ENCODE peak calls at places on chromosomes 3 and 15, in nine cellular contexts. One of them, this sample, is unnamed.

GRCh38 chr3:148641712-148642111 is 56.0 kb upstream of the AGTR1 start:
- DNase-seq in SW 1271: no peak
- DNase-seq in amniotic stem cell: no peak
- DNase-seq in adipocyte: no peak
- DNase-seq in stimulated activated CD4-positive, alpha-beta T cell treated with anti-CD3 and anti-CD28 coated beads, Interleukin-15, amount 100 ng/mL, for 1 hour: no peak
- DNase-seq in B cell: no peak
- DNase-seq in central memory CD8-positive, alpha-beta T cell: no peak
- DNase-seq in activated naive CD4-positive, alpha-beta T cell treated with anti-CD3 and anti-CD28 coated beads for 36 hours: no peak
- DNase-seq in activated gamma-delta T cell: no peak
- DNase-seq in this sample: no peak

GRCh38 chr3:71962561-71963240 is 177.8 kb upstream of the PROK2 start:
- DNase-seq in SW 1271: no peak
- DNase-seq in amniotic stem cell: no peak
- DNase-seq in adipocyte: no peak
- DNase-seq in stimulated activated CD4-positive, alpha-beta T cell treated with anti-CD3 and anti-CD28 coated beads, Interleukin-15, amount 100 ng/mL, for 1 hour: no peak
- DNase-seq in B cell: no peak
- DNase-seq in central memory CD8-positive, alpha-beta T cell: no peak
- DNase-seq in activated naive CD4-positive, alpha-beta T cell treated with anti-CD3 and anti-CD28 coated beads for 36 hours: no peak
- DNase-seq in activated gamma-delta T cell: no peak
- DNase-seq in this sample: no peak

GRCh38 chr3:32612551-32612950 is 41.9 kb upstream of the DYNC1LI1 start:
- DNase-seq in SW 1271: no peak
- DNase-seq in amniotic stem cell: no peak
- DNase-seq in adipocyte: no peak
- DNase-seq in stimulated activated CD4-positive, alpha-beta T cell treated with anti-CD3 and anti-CD28 coated beads, Interleukin-15, amount 100 ng/mL, for 1 hour: no peak
- DNase-seq in B cell: no peak
- DNase-seq in central memory CD8-positive, alpha-beta T cell: no peak
- DNase-seq in activated naive CD4-positive, alpha-beta T cell treated with anti-CD3 and anti-CD28 coated beads for 36 hours: no peak
- DNase-seq in activated gamma-delta T cell: no peak
- DNase-seq in this sample: no peak

GRCh38 chr3:14428087-14429067 is 26.0 kb downstream of the SLC6A6 start:
- DNase-seq in SW 1271: no peak
- DNase-seq in amniotic stem cell: no peak
- DNase-seq in adipocyte: peak
- DNase-seq in stimulated activated CD4-positive, alpha-beta T cell treated with anti-CD3 and anti-CD28 coated beads, Interleukin-15, amount 100 ng/mL, for 1 hour: peak
- DNase-seq in B cell: no peak
- DNase-seq in central memory CD8-positive, alpha-beta T cell: no peak
- DNase-seq in activated naive CD4-positive, alpha-beta T cell treated with anti-CD3 and anti-CD28 coated beads for 36 hours: peak
- DNase-seq in activated gamma-delta T cell: no peak
- DNase-seq in this sample: peak

GRCh38 chr3:82202254-82202653 is 440.8 kb upstream of the GBE1 start:
- DNase-seq in SW 1271: no peak
- DNase-seq in amniotic stem cell: no peak
- DNase-seq in adipocyte: no peak
- DNase-seq in stimulated activated CD4-positive, alpha-beta T cell treated with anti-CD3 and anti-CD28 coated beads, Interleukin-15, amount 100 ng/mL, for 1 hour: no peak
- DNase-seq in B cell: no peak
- DNase-seq in central memory CD8-positive, alpha-beta T cell: no peak
- DNase-seq in activated naive CD4-positive, alpha-beta T cell treated with anti-CD3 and anti-CD28 coated beads for 36 hours: no peak
- DNase-seq in activated gamma-delta T cell: no peak
- DNase-seq in this sample: no peak

GRCh38 chr3:127124135-127124534 is 68.8 kb upstream of the PRR23E start:
- DNase-seq in SW 1271: no peak
- DNase-seq in amniotic stem cell: no peak
- DNase-seq in adipocyte: peak
- DNase-seq in stimulated activated CD4-positive, alpha-beta T cell treated with anti-CD3 and anti-CD28 coated beads, Interleukin-15, amount 100 ng/mL, for 1 hour: no peak
- DNase-seq in B cell: no peak
- DNase-seq in central memory CD8-positive, alpha-beta T cell: no peak
- DNase-seq in activated naive CD4-positive, alpha-beta T cell treated with anti-CD3 and anti-CD28 coated beads for 36 hours: no peak
- DNase-seq in activated gamma-delta T cell: no peak
- DNase-seq in this sample: no peak

GRCh38 chr3:55060921-55061555 is 133.2 kb upstream of the LRTM1 start:
- DNase-seq in SW 1271: no peak
- DNase-seq in amniotic stem cell: no peak
- DNase-seq in adipocyte: peak
- DNase-seq in stimulated activated CD4-positive, alpha-beta T cell treated with anti-CD3 and anti-CD28 coated beads, Interleukin-15, amount 100 ng/mL, for 1 hour: no peak
- DNase-seq in B cell: no peak
- DNase-seq in central memory CD8-positive, alpha-beta T cell: no peak
- DNase-seq in activated naive CD4-positive, alpha-beta T cell treated with anti-CD3 and anti-CD28 coated beads for 36 hours: no peak
- DNase-seq in activated gamma-delta T cell: no peak
- DNase-seq in this sample: no peak

GRCh38 chr3:46566040-46566631 is at the start of gene LRRC2:
- DNase-seq in SW 1271: no peak
- DNase-seq in amniotic stem cell: no peak
- DNase-seq in adipocyte: peak
- DNase-seq in stimulated activated CD4-positive, alpha-beta T cell treated with anti-CD3 and anti-CD28 coated beads, Interleukin-15, amount 100 ng/mL, for 1 hour: peak
- DNase-seq in B cell: peak
- DNase-seq in central memory CD8-positive, alpha-beta T cell: no peak
- DNase-seq in activated naive CD4-positive, alpha-beta T cell treated with anti-CD3 and anti-CD28 coated beads for 36 hours: peak
- DNase-seq in activated gamma-delta T cell: peak
- DNase-seq in this sample: peak

GRCh38 chr3:189144645-189145044 is 27.1 kb upstream of the TPRG1 start:
- DNase-seq in SW 1271: peak
- DNase-seq in amniotic stem cell: no peak
- DNase-seq in adipocyte: no peak
- DNase-seq in stimulated activated CD4-positive, alpha-beta T cell treated with anti-CD3 and anti-CD28 coated beads, Interleukin-15, amount 100 ng/mL, for 1 hour: no peak
- DNase-seq in B cell: peak
- DNase-seq in central memory CD8-positive, alpha-beta T cell: peak
- DNase-seq in activated naive CD4-positive, alpha-beta T cell treated with anti-CD3 and anti-CD28 coated beads for 36 hours: peak
- DNase-seq in activated gamma-delta T cell: no peak
- DNase-seq in this sample: peak

GRCh38 chr3:13528217-13528801 is 20.6 kb upstream of the FBLN2 start:
- DNase-seq in SW 1271: peak
- DNase-seq in amniotic stem cell: no peak
- DNase-seq in adipocyte: no peak
- DNase-seq in stimulated activated CD4-positive, alpha-beta T cell treated with anti-CD3 and anti-CD28 coated beads, Interleukin-15, amount 100 ng/mL, for 1 hour: no peak
- DNase-seq in B cell: no peak
- DNase-seq in central memory CD8-positive, alpha-beta T cell: no peak
- DNase-seq in activated naive CD4-positive, alpha-beta T cell treated with anti-CD3 and anti-CD28 coated beads for 36 hours: no peak
- DNase-seq in activated gamma-delta T cell: no peak
- DNase-seq in this sample: no peak

GRCh38 chr15:100602822-100603393 is 519 bp downstream of the ASB7 start:
- DNase-seq in SW 1271: no peak
- DNase-seq in amniotic stem cell: no peak
- DNase-seq in adipocyte: peak
- DNase-seq in stimulated activated CD4-positive, alpha-beta T cell treated with anti-CD3 and anti-CD28 coated beads, Interleukin-15, amount 100 ng/mL, for 1 hour: no peak
- DNase-seq in B cell: peak
- DNase-seq in central memory CD8-positive, alpha-beta T cell: peak
- DNase-seq in activated naive CD4-positive, alpha-beta T cell treated with anti-CD3 and anti-CD28 coated beads for 36 hours: peak
- DNase-seq in activated gamma-delta T cell: no peak
- DNase-seq in this sample: peak

GRCh38 chr15:91104111-91104510 is 4.1 kb downstream of the SV2B start:
- DNase-seq in SW 1271: no peak
- DNase-seq in amniotic stem cell: no peak
- DNase-seq in adipocyte: no peak
- DNase-seq in stimulated activated CD4-positive, alpha-beta T cell treated with anti-CD3 and anti-CD28 coated beads, Interleukin-15, amount 100 ng/mL, for 1 hour: no peak
- DNase-seq in B cell: no peak
- DNase-seq in central memory CD8-positive, alpha-beta T cell: no peak
- DNase-seq in activated naive CD4-positive, alpha-beta T cell treated with anti-CD3 and anti-CD28 coated beads for 36 hours: no peak
- DNase-seq in activated gamma-delta T cell: no peak
- DNase-seq in this sample: no peak

GRCh38 chr3:189001559-189001958 is 170.2 kb upstream of the TPRG1 start:
- DNase-seq in SW 1271: peak
- DNase-seq in amniotic stem cell: peak
- DNase-seq in adipocyte: peak
- DNase-seq in stimulated activated CD4-positive, alpha-beta T cell treated with anti-CD3 and anti-CD28 coated beads, Interleukin-15, amount 100 ng/mL, for 1 hour: no peak
- DNase-seq in B cell: no peak
- DNase-seq in central memory CD8-positive, alpha-beta T cell: no peak
- DNase-seq in activated naive CD4-positive, alpha-beta T cell treated with anti-CD3 and anti-CD28 coated beads for 36 hours: no peak
- DNase-seq in activated gamma-delta T cell: no peak
- DNase-seq in this sample: no peak

GRCh38 chr15:76776969-76777368 is 128.2 kb downstream of the SCAPER start:
- DNase-seq in SW 1271: no peak
- DNase-seq in amniotic stem cell: no peak
- DNase-seq in adipocyte: no peak
- DNase-seq in stimulated activated CD4-positive, alpha-beta T cell treated with anti-CD3 and anti-CD28 coated beads, Interleukin-15, amount 100 ng/mL, for 1 hour: no peak
- DNase-seq in B cell: no peak
- DNase-seq in central memory CD8-positive, alpha-beta T cell: no peak
- DNase-seq in activated naive CD4-positive, alpha-beta T cell treated with anti-CD3 and anti-CD28 coated beads for 36 hours: no peak
- DNase-seq in activated gamma-delta T cell: no peak
- DNase-seq in this sample: no peak

GRCh38 chr3:17023006-17023664 is 138.4 kb downstream of the PLCL2 start:
- DNase-seq in SW 1271: no peak
- DNase-seq in amniotic stem cell: no peak
- DNase-seq in adipocyte: no peak
- DNase-seq in stimulated activated CD4-positive, alpha-beta T cell treated with anti-CD3 and anti-CD28 coated beads, Interleukin-15, amount 100 ng/mL, for 1 hour: no peak
- DNase-seq in B cell: peak
- DNase-seq in central memory CD8-positive, alpha-beta T cell: peak
- DNase-seq in activated naive CD4-positive, alpha-beta T cell treated with anti-CD3 and anti-CD28 coated beads for 36 hours: peak
- DNase-seq in activated gamma-delta T cell: no peak
- DNase-seq in this sample: peak

GRCh38 chr3:140753865-140754754 is 76.2 kb downstream of the TRIM42 start:
- DNase-seq in SW 1271: no peak
- DNase-seq in amniotic stem cell: no peak
- DNase-seq in adipocyte: no peak
- DNase-seq in stimulated activated CD4-positive, alpha-beta T cell treated with anti-CD3 and anti-CD28 coated beads, Interleukin-15, amount 100 ng/mL, for 1 hour: no peak
- DNase-seq in B cell: no peak
- DNase-seq in central memory CD8-positive, alpha-beta T cell: no peak
- DNase-seq in activated naive CD4-positive, alpha-beta T cell treated with anti-CD3 and anti-CD28 coated beads for 36 hours: no peak
- DNase-seq in activated gamma-delta T cell: no peak
- DNase-seq in this sample: no peak